ENCODE peak calls at places on chromosomes 7 and 10, in four cellular contexts. One of them, this sample, is unnamed.

GRCh38 chr10:4623757-4624420 is 202.1 kb upstream of the AKR1E2 start:
- DNase-seq in adrenal gland: no peak
- DNase-seq in tibial nerve: no peak
- DNase-seq in spleen: no peak
- DNase-seq in this sample: no peak

GRCh38 chr10:1670541-1671365 is 66.6 kb downstream of the ADARB2 start:
- DNase-seq in spleen: peak; percentile 73
- DNase-seq in adrenal gland: no peak
- DNase-seq in tibial nerve: no peak
- DNase-seq in this sample: no peak

GRCh38 chr7:130349911-130350782 is 5.5 kb downstream of the CPA5 start:
- DNase-seq in tibial nerve: no peak
- DNase-seq in spleen: no peak
- DNase-seq in adrenal gland: no peak
- DNase-seq in this sample: no peak

GRCh38 chr7:1027285-1028043 is 16.9 kb upstream of the GPR146 start:
- DNase-seq in spleen: peak; percentile 86
- DNase-seq in adrenal gland: no peak
- DNase-seq in tibial nerve: no peak
- DNase-seq in this sample: no peak

GRCh38 chr7:32108651-32109050 is 38.4 kb upstream of the PDE1C start:
- DNase-seq in spleen: no peak
- DNase-seq in tibial nerve: no peak
- DNase-seq in adrenal gland: no peak
- DNase-seq in this sample: no peak

GRCh38 chr7:47693161-47693740 is 111.3 kb upstream of the TNS3 start:
- DNase-seq in tibial nerve: no peak
- DNase-seq in adrenal gland: no peak
- DNase-seq in spleen: no peak
- DNase-seq in this sample: no peak

GRCh38 chr10:62735464-62736188 is 68.9 kb upstream of the ADO start:
- DNase-seq in tibial nerve: no peak
- DNase-seq in spleen: no peak
- DNase-seq in adrenal gland: no peak
- DNase-seq in this sample: no peak

GRCh38 chr7:75667938-75668337 is 70.8 kb downstream of the HIP1 start:
- DNase-seq in adrenal gland: no peak
- DNase-seq in tibial nerve: no peak
- DNase-seq in spleen: no peak
- DNase-seq in this sample: no peak

GRCh38 chr7:7956531-7957221 is 11.9 kb upstream of the GLCCI1 start:
- DNase-seq in adrenal gland: no peak
- DNase-seq in tibial nerve: no peak
- DNase-seq in spleen: no peak
- DNase-seq in this sample: no peak

GRCh38 chr7:24812313-24812945 is 55.2 kb upstream of the GSDME start:
- DNase-seq in adrenal gland: peak; percentile 57
- DNase-seq in tibial nerve: peak; percentile 44
- DNase-seq in spleen: peak; percentile 79
- DNase-seq in this sample: peak; percentile 47

GRCh38 chr7:921581-922333 is 32.7 kb downstream of the ADAP1 start:
- DNase-seq in adrenal gland: no peak
- DNase-seq in tibial nerve: no peak
- DNase-seq in spleen: peak; percentile 79
- DNase-seq in this sample: peak; percentile 30

GRCh38 chr10:11178606-11179221 is 161.0 kb downstream of the CELF2 start:
- DNase-seq in tibial nerve: no peak
- DNase-seq in spleen: peak; percentile 91
- DNase-seq in adrenal gland: peak; percentile 50
- DNase-seq in this sample: peak; percentile 79
- TF ChIP-seq CTCF in tibial nerve: no peak
- TF ChIP-seq CTCF in spleen: no peak
- TF ChIP-seq CTCF in adrenal gland: no peak
- TF ChIP-seq CTCF in this sample: no peak

GRCh38 chr10:6171891-6172354 is 30.8 kb upstream of the PFKFB3 start:
- DNase-seq in tibial nerve: peak; percentile 63
- DNase-seq in adrenal gland: peak; percentile 58
- DNase-seq in spleen: peak; percentile 80
- DNase-seq in this sample: no peak
- TF ChIP-seq CTCF in tibial nerve: no peak
- TF ChIP-seq CTCF in adrenal gland: no peak
- TF ChIP-seq CTCF in spleen: no peak
- TF ChIP-seq CTCF in this sample: no peak

GRCh38 chr10:73802276-73802991 is 9.0 kb downstream of the NDST2 start:
- DNase-seq in spleen: no peak
- DNase-seq in adrenal gland: no peak
- DNase-seq in tibial nerve: no peak
- DNase-seq in this sample: no peak
- TF ChIP-seq CTCF in spleen: no peak
- TF ChIP-seq CTCF in adrenal gland: no peak
- TF ChIP-seq CTCF in tibial nerve: no peak
- TF ChIP-seq CTCF in this sample: no peak

GRCh38 chr7:16695621-16696237 is 49.7 kb downstream of the BZW2 start:
- DNase-seq in spleen: no peak
- DNase-seq in tibial nerve: peak; percentile 42
- DNase-seq in adrenal gland: peak; percentile 60
- DNase-seq in this sample: no peak
- TF ChIP-seq CTCF in spleen: peak; percentile 20
- TF ChIP-seq CTCF in tibial nerve: peak; percentile 32
- TF ChIP-seq CTCF in adrenal gland: peak; percentile 69
- TF ChIP-seq CTCF in this sample: peak; percentile 30